ENCODE peak calls at places on chromosomes 5 and 9, in four cellular contexts. M, N, G and H are unnamed samples.

GRCh38 chr9:113734826-113735225 is 141.3 kb upstream of the ZNF618 start:
- DNase-seq in M (no peak), N (no peak), G (no peak), H (no peak)

GRCh38 chr9:114696814-114697544 is 15.0 kb upstream of the TEX48 start:
- DNase-seq in M (peak; percentile 27), N (no peak), G (no peak), H (peak; percentile 31)

GRCh38 chr5:76709762-76710161 is 6.2 kb upstream of the F2R start:
- DNase-seq in M (peak; percentile 33), N (peak; percentile 84), G (peak; percentile 73), H (no peak)

GRCh38 chr5:1804001-1804690 is 2.9 kb downstream of the NDUFS6 start:
- DNase-seq in M (no peak), N (no peak), G (no peak), H (no peak)

GRCh38 chr5:126464959-126465358 is 41.8 kb downstream of the GRAMD2B start:
- DNase-seq in M (no peak), N (no peak), G (no peak), H (no peak)

GRCh38 chr5:159010611-159011497 is 88.9 kb downstream of the EBF1 start:
- DNase-seq in M (no peak), N (peak; percentile 58), G (no peak), H (no peak)

GRCh38 chr5:143037071-143037470 is 266.9 kb downstream of the ARHGAP26 start:
- DNase-seq in M (peak; percentile 19), N (no peak), G (no peak), H (no peak)

GRCh38 chr9:122382901-122383850 is 12.4 kb downstream of the PTGS1 start:
- DNase-seq in M (no peak), N (peak; percentile 88), G (no peak), H (no peak)

GRCh38 chr5:38831909-38832308 is 13.9 kb upstream of the OSMR start:
- DNase-seq in M (peak; percentile 58), N (peak; percentile 62), G (no peak), H (peak; percentile 29)

GRCh38 chr9:84670106-84670800 is 724 bp downstream of the NTRK2 start:
- DNase-seq in M (no peak), N (no peak), G (no peak), H (no peak)

GRCh38 chr5:179623906-179624741 is 653 bp upstream of the HNRNPH1 start:
- DNase-seq in M (peak; percentile 71), N (peak; percentile 87), G (peak; percentile 64), H (peak; percentile 20)

GRCh38 chr9:90442738-90443137 is 199.9 kb downstream of the DIRAS2 start:
- DNase-seq in M (no peak), N (no peak), G (no peak), H (no peak)